ENCODE peak calls at places on chromosome 2, in ten cellular contexts. G is heart right ventricle, M is Calu3, Q is heart left ventricle, D is cardiac fibroblast, B is astrocyte of the cerebellum, Y is activated B cell treated with CpG ODN at 0.5 μM for 24 hours, N is A549, J is colonic mucosa, P is fibroblast of lung. X is an unnamed sample.

GRCh38 chr2:43323810-43324588 is 97.6 kb upstream of the ZFP36L2 start:
- DNase-seq in G (peak; percentile 42), M (no peak), Q (peak; percentile 62), D (no peak), B (no peak), Y (no peak), N (no peak), J (no peak), P (no peak), X (no peak)

GRCh38 chr2:178510388-178510787 is 30.1 kb downstream of the PLEKHA3 start:
- DNase-seq in G (no peak), M (no peak), Q (no peak), D (no peak), B (no peak), Y (no peak), N (no peak), J (no peak), P (no peak), X (no peak)

GRCh38 chr2:12261993-12262680 is 454.6 kb upstream of the TRIB2 start:
- DNase-seq in G (no peak), M (no peak), Q (no peak), D (peak; percentile 29), B (no peak), Y (no peak), N (no peak), J (no peak), P (peak; percentile 17), X (no peak)

GRCh38 chr2:139940701-139941100 is 1160.5 kb upstream of the NXPH2 start:
- DNase-seq in G (no peak), M (no peak), Q (no peak), D (no peak), B (no peak), Y (no peak), N (no peak), J (no peak), P (no peak), X (no peak)

GRCh38 chr2:171574149-171574795 is 52.0 kb downstream of the CYBRD1 start:
- DNase-seq in G (peak; percentile 83), M (peak; percentile 88), Q (peak; percentile 76), D (peak; percentile 78), B (peak; percentile 36), Y (peak; percentile 81), N (peak; percentile 85), J (peak; percentile 77), P (peak; percentile 70), X (peak; percentile 81)

GRCh38 chr2:172554352-172555271 is 1.3 kb upstream of the PDK1 start:
- DNase-seq in G (no peak), M (no peak), Q (no peak), D (peak; percentile 12), B (no peak), Y (no peak), N (no peak), J (no peak), P (no peak), X (no peak)

GRCh38 chr2:137255990-137256389 is 490.6 kb downstream of the THSD7B start:
- DNase-seq in G (no peak), M (no peak), Q (no peak), D (peak; percentile 49), B (no peak), Y (no peak), N (no peak), J (no peak), P (no peak), X (no peak)

GRCh38 chr2:144942516-144943256 is 422.8 kb upstream of the ZEB2 start:
- DNase-seq in G (no peak), M (peak; percentile 21), Q (no peak), D (peak; percentile 80), B (no peak), Y (no peak), N (peak; percentile 26), J (no peak), P (peak; percentile 53), X (no peak)

GRCh38 chr2:1010373-1011017 is 59.8 kb downstream of the SNTG2 start:
- DNase-seq in G (peak; percentile 31), M (no peak), Q (peak; percentile 33), D (peak; percentile 4), B (no peak), Y (no peak), N (no peak), J (no peak), P (no peak), X (no peak)

GRCh38 chr2:9235388-9236344 is 29.1 kb downstream of the ASAP2 start:
- DNase-seq in G (no peak), M (peak; percentile 53), Q (no peak), D (peak; percentile 71), B (no peak), Y (no peak), N (no peak), J (no peak), P (peak; percentile 61), X (no peak)

GRCh38 chr2:113699048-113699447 is 57.4 kb downstream of the SLC35F5 start:
- DNase-seq in G (no peak), M (no peak), Q (no peak), D (no peak), B (no peak), Y (no peak), N (no peak), J (no peak), P (no peak), X (no peak)

GRCh38 chr2:113705982-113706523 is 50.4 kb downstream of the SLC35F5 start:
- DNase-seq in G (peak; percentile 22), M (no peak), Q (no peak), D (no peak), B (no peak), Y (no peak), N (no peak), J (no peak), P (no peak), X (no peak)

GRCh38 chr2:113697516-113697915 is 58.9 kb downstream of the SLC35F5 start:
- DNase-seq in G (no peak), M (no peak), Q (no peak), D (peak; percentile 22), B (no peak), Y (no peak), N (no peak), J (no peak), P (no peak), X (no peak)

GRCh38 chr2:113703404-113704299 is 52.8 kb downstream of the SLC35F5 start:
- DNase-seq in G (no peak), M (no peak), Q (no peak), D (no peak), B (no peak), Y (no peak), N (no peak), J (peak; percentile 63), P (no peak), X (no peak)

DNA sequence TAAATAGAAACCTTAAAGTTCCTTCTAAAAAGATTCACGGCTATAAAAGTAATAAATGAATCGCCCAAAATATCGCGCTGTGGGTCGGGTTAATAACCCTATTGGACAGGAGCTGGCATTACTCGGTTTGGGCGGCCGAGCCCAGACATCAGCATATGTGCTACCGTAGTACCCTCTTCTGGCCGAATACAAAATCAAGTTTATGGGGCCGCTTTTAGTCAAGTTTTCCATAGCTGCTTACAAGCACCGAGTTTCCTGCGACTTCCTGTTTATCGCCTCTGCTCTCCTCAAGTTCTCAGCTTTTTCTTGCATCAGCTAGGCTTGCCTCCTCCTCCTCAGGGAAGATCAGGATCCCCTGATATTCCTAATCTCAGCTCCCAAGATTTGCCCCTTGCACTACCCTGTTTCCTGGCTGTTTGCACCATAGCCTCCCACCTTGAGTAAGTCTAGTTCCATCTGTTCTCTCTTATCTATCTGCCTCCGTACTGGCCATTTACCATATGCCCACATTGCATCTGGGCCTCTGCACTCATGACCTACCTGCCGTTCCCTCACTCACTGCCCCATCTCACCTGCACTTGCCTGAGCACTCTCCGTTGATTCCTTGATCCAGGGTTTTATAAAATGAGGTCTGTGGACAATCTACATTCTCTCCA is 56.1 kb downstream of the SLC35F5 start:
- DNase-seq in G (peak; percentile 29), M (no peak), Q (peak; percentile 41), D (peak; percentile 77), B (no peak), Y (no peak), N (no peak), J (no peak), P (peak; percentile 19), X (no peak)
- TF ChIP-seq CTCF in G (peak; percentile 61), M (no peak), Q (peak; percentile 43), D (peak; percentile 40), B (no peak), Y (no peak), N (no peak), J (peak; percentile 20), P (no peak), X (no peak)

GRCh38 chr2:222208010-222208690 is 90.6 kb downstream of the PAX3 start:
- DNase-seq in G (no peak), M (no peak), Q (no peak), D (no peak), B (peak; percentile 86), Y (no peak), N (no peak), J (no peak), P (no peak), X (no peak)
- TF ChIP-seq CTCF in G (no peak), M (no peak), Q (no peak), D (no peak), B (no peak), Y (no peak), N (no peak), J (no peak), P (no peak), X (no peak)

GRCh38 chr2:239689410-239689809 is 288.6 kb upstream of the HDAC4 start:
- DNase-seq in G (no peak), M (no peak), Q (no peak), D (no peak), B (no peak), Y (no peak), N (no peak), J (peak; percentile 3), P (no peak), X (no peak)

GRCh38 chr2:239688840-239689239 is 288.0 kb upstream of the HDAC4 start:
- DNase-seq in G (no peak), M (no peak), Q (no peak), D (no peak), B (no peak), Y (no peak), N (no peak), J (peak; percentile 9), P (no peak), X (no peak)

GRCh38 chr2:239687441-239687840 is 286.6 kb upstream of the HDAC4 start:
- DNase-seq in G (no peak), M (no peak), Q (no peak), D (no peak), B (no peak), Y (no peak), N (no peak), J (peak; percentile 4), P (no peak), X (no peak)

GRCh38 chr2:239689985-239690384 is 289.2 kb upstream of the HDAC4 start:
- DNase-seq in G (no peak), M (no peak), Q (no peak), D (no peak), B (no peak), Y (no peak), N (no peak), J (peak; percentile 4), P (no peak), X (no peak)

GRCh38 chr2:239688098-239688497 is 287.3 kb upstream of the HDAC4 start:
- DNase-seq in G (no peak), M (no peak), Q (no peak), D (no peak), B (no peak), Y (no peak), N (peak; percentile 27), J (peak; percentile 17), P (no peak), X (no peak)
- TF ChIP-seq CTCF in G (no peak), M (no peak), Q (no peak), D (no peak), B (peak; percentile 15), Y (no peak), N (peak; percentile 15), J (no peak), P (no peak), X (peak; percentile 14)

GRCh38 chr2:30686000-30686399 is 121.2 kb downstream of the CAPN13 start:
- DNase-seq in G (no peak), M (no peak), Q (no peak), D (no peak), B (no peak), Y (no peak), N (no peak), J (no peak), P (no peak), X (no peak)
- TF ChIP-seq CTCF in G (peak; percentile 51), M (no peak), Q (no peak), D (peak; percentile 30), B (no peak), Y (no peak), N (peak; percentile 12), J (no peak), P (no peak), X (peak; percentile 60)